ENCODE peak calls at places on chromosomes 3 and 15, in nine cellular contexts. One of them, this sample, is unnamed.

GRCh38 chr3:126104742-126105605 is 21.1 kb upstream of the SLC41A3 start:
- DNase-seq in PC-3: no peak
- DNase-seq in IMR-90: no peak
- DNase-seq in HL-60: no peak
- DNase-seq in BJ: no peak
- DNase-seq in fibroblast of the aortic adventitia: no peak
- DNase-seq in psoas muscle: peak
- DNase-seq in PC-9: no peak
- DNase-seq in brain microvascular endothelial cell: no peak
- DNase-seq in this sample: no peak

GRCh38 chr3:195129644-195130492 is 141.1 kb downstream of the XXYLT1 start:
- DNase-seq in PC-3: no peak
- DNase-seq in IMR-90: peak
- DNase-seq in HL-60: no peak
- DNase-seq in BJ: no peak
- DNase-seq in fibroblast of the aortic adventitia: peak
- DNase-seq in psoas muscle: no peak
- DNase-seq in PC-9: no peak
- DNase-seq in brain microvascular endothelial cell: peak
- DNase-seq in this sample: no peak

GRCh38 chr15:27826902-27827321 is 272.2 kb downstream of the OCA2 start:
- DNase-seq in PC-3: peak
- DNase-seq in IMR-90: peak
- DNase-seq in HL-60: no peak
- DNase-seq in BJ: no peak
- DNase-seq in fibroblast of the aortic adventitia: peak
- DNase-seq in psoas muscle: no peak
- DNase-seq in PC-9: no peak
- DNase-seq in brain microvascular endothelial cell: no peak
- DNase-seq in this sample: peak

GRCh38 chr3:60107275-60107674 is 1057.5 kb upstream of the CFAP20DC start:
- DNase-seq in PC-3: no peak
- DNase-seq in IMR-90: no peak
- DNase-seq in HL-60: no peak
- DNase-seq in BJ: no peak
- DNase-seq in fibroblast of the aortic adventitia: no peak
- DNase-seq in psoas muscle: no peak
- DNase-seq in PC-9: no peak
- DNase-seq in brain microvascular endothelial cell: no peak
- DNase-seq in this sample: no peak

GRCh38 chr3:148681080-148681479 is 16.6 kb upstream of the AGTR1 start:
- DNase-seq in PC-3: peak
- DNase-seq in IMR-90: peak
- DNase-seq in HL-60: no peak
- DNase-seq in BJ: no peak
- DNase-seq in fibroblast of the aortic adventitia: no peak
- DNase-seq in psoas muscle: no peak
- DNase-seq in PC-9: no peak
- DNase-seq in brain microvascular endothelial cell: no peak
- DNase-seq in this sample: no peak

GRCh38 chr3:122356402-122356801 is 26.6 kb downstream of the MIX23 start:
- DNase-seq in PC-3: peak
- DNase-seq in IMR-90: peak
- DNase-seq in HL-60: no peak
- DNase-seq in BJ: no peak
- DNase-seq in fibroblast of the aortic adventitia: peak
- DNase-seq in psoas muscle: no peak
- DNase-seq in PC-9: peak
- DNase-seq in brain microvascular endothelial cell: no peak
- DNase-seq in this sample: no peak

GRCh38 chr3:193790086-193790990 is 197.3 kb downstream of the OPA1 start:
- DNase-seq in PC-3: no peak
- DNase-seq in IMR-90: no peak
- DNase-seq in HL-60: no peak
- DNase-seq in BJ: no peak
- DNase-seq in fibroblast of the aortic adventitia: no peak
- DNase-seq in psoas muscle: no peak
- DNase-seq in PC-9: no peak
- DNase-seq in brain microvascular endothelial cell: no peak
- DNase-seq in this sample: no peak

GRCh38 chr3:196177967-196178366 is 33.2 kb downstream of the ZDHHC19 start:
- DNase-seq in PC-3: no peak
- DNase-seq in IMR-90: no peak
- DNase-seq in HL-60: no peak
- DNase-seq in BJ: no peak
- DNase-seq in fibroblast of the aortic adventitia: no peak
- DNase-seq in psoas muscle: peak
- DNase-seq in PC-9: no peak
- DNase-seq in brain microvascular endothelial cell: no peak
- DNase-seq in this sample: no peak

GRCh38 chr3:149314807-149315578 is 18.4 kb downstream of the TM4SF18 start:
- DNase-seq in PC-3: peak
- DNase-seq in IMR-90: peak
- DNase-seq in HL-60: no peak
- DNase-seq in BJ: peak
- DNase-seq in fibroblast of the aortic adventitia: peak
- DNase-seq in psoas muscle: no peak
- DNase-seq in PC-9: peak
- DNase-seq in brain microvascular endothelial cell: peak
- DNase-seq in this sample: peak

GRCh38 chr3:127406309-127407025 is 118.6 kb upstream of the PRR20G start:
- DNase-seq in PC-3: peak
- DNase-seq in IMR-90: peak
- DNase-seq in HL-60: peak
- DNase-seq in BJ: no peak
- DNase-seq in fibroblast of the aortic adventitia: no peak
- DNase-seq in psoas muscle: no peak
- DNase-seq in PC-9: peak
- DNase-seq in brain microvascular endothelial cell: no peak
- DNase-seq in this sample: no peak

GRCh38 chr3:191246628-191247027 is 47.6 kb downstream of the OSTN start:
- DNase-seq in PC-3: peak
- DNase-seq in IMR-90: peak
- DNase-seq in HL-60: no peak
- DNase-seq in BJ: peak
- DNase-seq in fibroblast of the aortic adventitia: peak
- DNase-seq in psoas muscle: no peak
- DNase-seq in PC-9: peak
- DNase-seq in brain microvascular endothelial cell: peak
- DNase-seq in this sample: peak

GRCh38 chr3:12484983-12485327 is 675 bp downstream of the TSEN2 start:
- DNase-seq in PC-3: no peak
- DNase-seq in IMR-90: no peak
- DNase-seq in HL-60: no peak
- DNase-seq in BJ: no peak
- DNase-seq in fibroblast of the aortic adventitia: no peak
- DNase-seq in psoas muscle: no peak
- DNase-seq in PC-9: no peak
- DNase-seq in brain microvascular endothelial cell: no peak
- DNase-seq in this sample: no peak

GRCh38 chr3:48018841-48019240 is 2.6 kb upstream of the MAP4 start:
- DNase-seq in PC-3: peak
- DNase-seq in IMR-90: peak
- DNase-seq in HL-60: no peak
- DNase-seq in BJ: peak
- DNase-seq in fibroblast of the aortic adventitia: peak
- DNase-seq in psoas muscle: peak
- DNase-seq in PC-9: no peak
- DNase-seq in brain microvascular endothelial cell: peak
- DNase-seq in this sample: peak

GRCh38 chr15:29364429-29365078 is 94.9 kb upstream of the NSMCE3 start:
- DNase-seq in PC-3: peak
- DNase-seq in IMR-90: peak
- DNase-seq in HL-60: no peak
- DNase-seq in BJ: peak
- DNase-seq in fibroblast of the aortic adventitia: peak
- DNase-seq in psoas muscle: no peak
- DNase-seq in PC-9: no peak
- DNase-seq in brain microvascular endothelial cell: peak
- DNase-seq in this sample: peak

GRCh38 chr3:137768361-137769320 is 4.5 kb downstream of the SOX14 start:
- DNase-seq in PC-3: no peak
- DNase-seq in IMR-90: no peak
- DNase-seq in HL-60: no peak
- DNase-seq in BJ: no peak
- DNase-seq in fibroblast of the aortic adventitia: no peak
- DNase-seq in psoas muscle: peak
- DNase-seq in PC-9: no peak
- DNase-seq in brain microvascular endothelial cell: no peak
- DNase-seq in this sample: no peak

GRCh38 chr3:137768021-137768360 is 3.9 kb downstream of the SOX14 start:
- DNase-seq in PC-3: no peak
- DNase-seq in IMR-90: no peak
- DNase-seq in HL-60: no peak
- DNase-seq in BJ: no peak
- DNase-seq in fibroblast of the aortic adventitia: no peak
- DNase-seq in psoas muscle: peak
- DNase-seq in PC-9: no peak
- DNase-seq in brain microvascular endothelial cell: no peak
- DNase-seq in this sample: no peak

GRCh38 chr3:137766069-137766960 is 2.2 kb downstream of the SOX14 start:
- DNase-seq in PC-3: no peak
- DNase-seq in IMR-90: no peak
- DNase-seq in HL-60: no peak
- DNase-seq in BJ: no peak
- DNase-seq in fibroblast of the aortic adventitia: no peak
- DNase-seq in psoas muscle: no peak
- DNase-seq in PC-9: no peak
- DNase-seq in brain microvascular endothelial cell: no peak
- DNase-seq in this sample: no peak

GRCh38 chr3:137765310-137766033 is 1.4 kb downstream of the SOX14 start:
- DNase-seq in PC-3: no peak
- DNase-seq in IMR-90: no peak
- DNase-seq in HL-60: no peak
- DNase-seq in BJ: no peak
- DNase-seq in fibroblast of the aortic adventitia: no peak
- DNase-seq in psoas muscle: no peak
- DNase-seq in PC-9: no peak
- DNase-seq in brain microvascular endothelial cell: no peak
- DNase-seq in this sample: no peak

GRCh38 chr3:137767146-137768020 is 3.3 kb downstream of the SOX14 start:
- DNase-seq in PC-3: no peak
- DNase-seq in IMR-90: no peak
- DNase-seq in HL-60: no peak
- DNase-seq in BJ: no peak
- DNase-seq in fibroblast of the aortic adventitia: no peak
- DNase-seq in psoas muscle: no peak
- DNase-seq in PC-9: no peak
- DNase-seq in brain microvascular endothelial cell: no peak
- DNase-seq in this sample: no peak
- H3K4me3 ChIP-seq in PC-3: peak
- H3K4me3 ChIP-seq in IMR-90: no peak
- H3K4me3 ChIP-seq in HL-60: no peak
- H3K4me3 ChIP-seq in BJ: no peak
- H3K4me3 ChIP-seq in fibroblast of the aortic adventitia: no peak
- H3K4me3 ChIP-seq in psoas muscle: peak
- H3K4me3 ChIP-seq in PC-9: no peak
- H3K4me3 ChIP-seq in brain microvascular endothelial cell: no peak
- H3K4me3 ChIP-seq in this sample: no peak

GRCh38 chr15:90294601-90295269 is 29.3 kb downstream of the NGRN start:
- DNase-seq in PC-3: no peak
- DNase-seq in IMR-90: no peak
- DNase-seq in HL-60: no peak
- DNase-seq in BJ: no peak
- DNase-seq in fibroblast of the aortic adventitia: no peak
- DNase-seq in psoas muscle: no peak
- DNase-seq in PC-9: no peak
- DNase-seq in brain microvascular endothelial cell: no peak
- DNase-seq in this sample: no peak
- TF ChIP-seq CTCF in PC-3: no peak
- TF ChIP-seq CTCF in IMR-90: no peak
- TF ChIP-seq CTCF in HL-60: no peak
- TF ChIP-seq CTCF in BJ: no peak
- TF ChIP-seq CTCF in fibroblast of the aortic adventitia: no peak
- TF ChIP-seq CTCF in psoas muscle: no peak
- TF ChIP-seq CTCF in PC-9: no peak
- TF ChIP-seq CTCF in brain microvascular endothelial cell: peak
- TF ChIP-seq CTCF in this sample: no peak

GRCh38 chr15:40104296-40104864 is 4.3 kb downstream of the BMF start:
- DNase-seq in PC-3: no peak
- DNase-seq in IMR-90: no peak
- DNase-seq in HL-60: no peak
- DNase-seq in BJ: no peak
- DNase-seq in fibroblast of the aortic adventitia: no peak
- DNase-seq in psoas muscle: no peak
- DNase-seq in PC-9: no peak
- DNase-seq in brain microvascular endothelial cell: no peak
- DNase-seq in this sample: no peak
- H3K4me3 ChIP-seq in PC-3: peak
- H3K4me3 ChIP-seq in IMR-90: no peak
- H3K4me3 ChIP-seq in HL-60: no peak
- H3K4me3 ChIP-seq in BJ: no peak
- H3K4me3 ChIP-seq in fibroblast of the aortic adventitia: no peak
- H3K4me3 ChIP-seq in psoas muscle: peak
- H3K4me3 ChIP-seq in PC-9: no peak
- H3K4me3 ChIP-seq in brain microvascular endothelial cell: no peak
- H3K4me3 ChIP-seq in this sample: no peak

GRCh38 chr15:52113708-52114107 is 1.1 kb upstream of the BCL2L10 start:
- DNase-seq in PC-3: no peak
- DNase-seq in IMR-90: no peak
- DNase-seq in HL-60: no peak
- DNase-seq in BJ: no peak
- DNase-seq in fibroblast of the aortic adventitia: no peak
- DNase-seq in psoas muscle: no peak
- DNase-seq in PC-9: no peak
- DNase-seq in brain microvascular endothelial cell: no peak
- DNase-seq in this sample: no peak
- TF ChIP-seq CTCF in PC-3: no peak
- TF ChIP-seq CTCF in IMR-90: no peak
- TF ChIP-seq CTCF in HL-60: no peak
- TF ChIP-seq CTCF in BJ: no peak
- TF ChIP-seq CTCF in fibroblast of the aortic adventitia: no peak
- TF ChIP-seq CTCF in psoas muscle: no peak
- TF ChIP-seq CTCF in PC-9: no peak
- TF ChIP-seq CTCF in brain microvascular endothelial cell: no peak
- TF ChIP-seq CTCF in this sample: no peak

This sample was measured in AG09309.